ENCODE peak calls at places on chromosomes 3 and 15, in eight cellular contexts. R is B cell; U is lower leg skin; Q is nephron progenitor cell; N is endothelial cell; B is amniotic stem cell; L is memory B cell; W is stimulated activated CD4-positive, alpha-beta T cell treated with anti-CD3 and anti-CD28 coated beads, Interleukin-4, amount 100 ng/mL, for 48 hours. S is an unnamed sample.

GRCh38 chr3:167874667-167875372 is 139.3 kb downstream of the SERPINI1 start:
- DNase-seq in R (no peak), U (no peak), Q (no peak), N (no peak), B (no peak), L (no peak), W (no peak), S (no peak)

GRCh38 chr15:50627351-50628055 is 59.1 kb downstream of the TRPM7 start:
- DNase-seq in R (no peak), U (no peak), Q (no peak), N (no peak), B (no peak), L (no peak), W (no peak), S (no peak)

GRCh38 chr15:25933456-25934158 is 70.5 kb upstream of the ATP10A start:
- DNase-seq in R (peak), U (peak), Q (peak), N (peak), B (peak), L (peak), W (peak), S (no peak)

GRCh38 chr3:51982352-51982837 is 940 bp upstream of the ACY1 start:
- DNase-seq in R (peak), U (peak), Q (no peak), N (peak), B (no peak), L (no peak), W (no peak), S (peak)

GRCh38 chr15:82852906-82853635 is 43.6 kb downstream of the WHAMM start:
- DNase-seq in R (no peak), U (peak), Q (no peak), N (no peak), B (no peak), L (no peak), W (no peak), S (no peak)

GRCh38 chr15:56778761-56779160 is 45.5 kb upstream of the ZNF280D start:
- DNase-seq in R (no peak), U (no peak), Q (no peak), N (no peak), B (no peak), L (no peak), W (no peak), S (no peak)

GRCh38 chr3:13353936-13354542 is 66.1 kb downstream of the NUP210 start:
- DNase-seq in R (no peak), U (no peak), Q (no peak), N (peak), B (no peak), L (no peak), W (no peak), S (no peak)

GRCh38 chr3:99878005-99878404 is 60.3 kb downstream of the CMSS1 start:
- DNase-seq in R (no peak), U (no peak), Q (no peak), N (no peak), B (no peak), L (no peak), W (no peak), S (no peak)